ENCODE peak calls at places on chromosome 12, in five cellular contexts. One of them, this sample, is unnamed.
A peak's percentile ranks its signal among the peaks of the same experiment; 100 is the strongest.

GRCh38 chr12:68565391-68565903 is 45.3 kb upstream of the RAP1B start:
- DNase-seq in amygdala: no peak
- DNase-seq in islet precursor cell: no peak
- DNase-seq in A172: peak; percentile 95
- DNase-seq in stimulated activated naive CD8-positive, alpha-beta T cell treated with anti-CD3 and anti-CD28 coated beads, Interleukin-15, amount 100 ng/mL, for 72 hours: no peak
- DNase-seq in this sample: peak; percentile 29

GRCh38 chr12:12008931-12009611 is 61.7 kb upstream of the BCL2L14 start:
- DNase-seq in stimulated activated naive CD8-positive, alpha-beta T cell treated with anti-CD3 and anti-CD28 coated beads, Interleukin-15, amount 100 ng/mL, for 72 hours: peak; percentile 71
- DNase-seq in A172: peak; percentile 54
- DNase-seq in amygdala: no peak
- DNase-seq in islet precursor cell: peak; percentile 95
- DNase-seq in this sample: peak; percentile 77

GRCh38 chr12:105204916-105205315 is 31.1 kb downstream of the APPL2 start:
- DNase-seq in islet precursor cell: peak; percentile 54
- DNase-seq in amygdala: no peak
- DNase-seq in A172: peak; percentile 46
- DNase-seq in stimulated activated naive CD8-positive, alpha-beta T cell treated with anti-CD3 and anti-CD28 coated beads, Interleukin-15, amount 100 ng/mL, for 72 hours: no peak
- DNase-seq in this sample: peak; percentile 45

GRCh38 chr12:26699237-26699636 is 133.8 kb downstream of the ITPR2 start:
- DNase-seq in stimulated activated naive CD8-positive, alpha-beta T cell treated with anti-CD3 and anti-CD28 coated beads, Interleukin-15, amount 100 ng/mL, for 72 hours: no peak
- DNase-seq in islet precursor cell: no peak
- DNase-seq in amygdala: no peak
- DNase-seq in A172: no peak
- DNase-seq in this sample: no peak

GRCh38 chr12:18690653-18691052 is 47.2 kb downstream of the PLCZ1 start:
- DNase-seq in amygdala: no peak
- DNase-seq in islet precursor cell: peak; percentile 68
- DNase-seq in A172: peak; percentile 60
- DNase-seq in stimulated activated naive CD8-positive, alpha-beta T cell treated with anti-CD3 and anti-CD28 coated beads, Interleukin-15, amount 100 ng/mL, for 72 hours: no peak
- DNase-seq in this sample: no peak

GRCh38 chr12:44930972-44931600 is 55.0 kb upstream of the NELL2 start:
- DNase-seq in amygdala: no peak
- DNase-seq in stimulated activated naive CD8-positive, alpha-beta T cell treated with anti-CD3 and anti-CD28 coated beads, Interleukin-15, amount 100 ng/mL, for 72 hours: no peak
- DNase-seq in islet precursor cell: no peak
- DNase-seq in A172: peak; percentile 54
- DNase-seq in this sample: no peak

GRCh38 chr12:105523164-105524057 is 192.9 kb downstream of the C12orf75 start:
- DNase-seq in amygdala: no peak
- DNase-seq in islet precursor cell: peak; percentile 93
- DNase-seq in stimulated activated naive CD8-positive, alpha-beta T cell treated with anti-CD3 and anti-CD28 coated beads, Interleukin-15, amount 100 ng/mL, for 72 hours: no peak
- DNase-seq in A172: peak; percentile 43
- DNase-seq in this sample: no peak

GRCh38 chr12:56487448-56488040 is 417 bp downstream of the GLS2 start:
- DNase-seq in stimulated activated naive CD8-positive, alpha-beta T cell treated with anti-CD3 and anti-CD28 coated beads, Interleukin-15, amount 100 ng/mL, for 72 hours: peak; percentile 49
- DNase-seq in A172: no peak
- DNase-seq in islet precursor cell: peak; percentile 80
- DNase-seq in amygdala: no peak
- DNase-seq in this sample: no peak

GRCh38 chr12:46804054-46804453 is 21.7 kb downstream of the SLC38A4 start:
- DNase-seq in islet precursor cell: no peak
- DNase-seq in stimulated activated naive CD8-positive, alpha-beta T cell treated with anti-CD3 and anti-CD28 coated beads, Interleukin-15, amount 100 ng/mL, for 72 hours: no peak
- DNase-seq in A172: no peak
- DNase-seq in amygdala: no peak
- DNase-seq in this sample: no peak

GRCh38 chr12:39988574-39988973 is 117.3 kb downstream of the SLC2A13 start:
- DNase-seq in stimulated activated naive CD8-positive, alpha-beta T cell treated with anti-CD3 and anti-CD28 coated beads, Interleukin-15, amount 100 ng/mL, for 72 hours: no peak
- DNase-seq in amygdala: no peak
- DNase-seq in islet precursor cell: no peak
- DNase-seq in A172: no peak
- DNase-seq in this sample: no peak

GRCh38 chr12:51086933-51087332 is 3.5 kb upstream of the CSRNP2 start:
- DNase-seq in stimulated activated naive CD8-positive, alpha-beta T cell treated with anti-CD3 and anti-CD28 coated beads, Interleukin-15, amount 100 ng/mL, for 72 hours: no peak
- DNase-seq in A172: no peak
- DNase-seq in amygdala: no peak
- DNase-seq in islet precursor cell: no peak
- DNase-seq in this sample: no peak

GRCh38 chr12:75646329-75646940 is 135.0 kb upstream of the KRR1 start:
- DNase-seq in A172: no peak
- DNase-seq in amygdala: no peak
- DNase-seq in stimulated activated naive CD8-positive, alpha-beta T cell treated with anti-CD3 and anti-CD28 coated beads, Interleukin-15, amount 100 ng/mL, for 72 hours: no peak
- DNase-seq in islet precursor cell: no peak
- DNase-seq in this sample: no peak

GRCh38 chr12:1932264-1932777 is 13.9 kb upstream of the CACNA2D4 start:
- DNase-seq in amygdala: peak; percentile 54
- DNase-seq in stimulated activated naive CD8-positive, alpha-beta T cell treated with anti-CD3 and anti-CD28 coated beads, Interleukin-15, amount 100 ng/mL, for 72 hours: no peak
- DNase-seq in islet precursor cell: peak; percentile 49
- DNase-seq in A172: no peak
- DNase-seq in this sample: no peak

GRCh38 chr12:54068423-54069070 is 14.9 kb downstream of the HOXC4 start:
- DNase-seq in stimulated activated naive CD8-positive, alpha-beta T cell treated with anti-CD3 and anti-CD28 coated beads, Interleukin-15, amount 100 ng/mL, for 72 hours: no peak
- DNase-seq in amygdala: no peak
- DNase-seq in A172: no peak
- DNase-seq in islet precursor cell: no peak
- DNase-seq in this sample: no peak

GRCh38 chr12:94435511-94435927 is 24.1 kb downstream of the CEP83 start:
- DNase-seq in amygdala: no peak
- DNase-seq in islet precursor cell: peak; percentile 78
- DNase-seq in stimulated activated naive CD8-positive, alpha-beta T cell treated with anti-CD3 and anti-CD28 coated beads, Interleukin-15, amount 100 ng/mL, for 72 hours: no peak
- DNase-seq in A172: no peak
- DNase-seq in this sample: no peak

GRCh38 chr12:3220382-3221321 is 143.5 kb downstream of the TSPAN9 start:
- DNase-seq in amygdala: no peak
- DNase-seq in islet precursor cell: no peak
- DNase-seq in A172: no peak
- DNase-seq in stimulated activated naive CD8-positive, alpha-beta T cell treated with anti-CD3 and anti-CD28 coated beads, Interleukin-15, amount 100 ng/mL, for 72 hours: no peak
- DNase-seq in this sample: no peak

GRCh38 chr12:107571492-107571891 is 114.1 kb upstream of the PWP1 start:
- DNase-seq in islet precursor cell: no peak
- DNase-seq in amygdala: no peak
- DNase-seq in A172: no peak
- DNase-seq in stimulated activated naive CD8-positive, alpha-beta T cell treated with anti-CD3 and anti-CD28 coated beads, Interleukin-15, amount 100 ng/mL, for 72 hours: no peak
- DNase-seq in this sample: no peak

GRCh38 chr12:41250748-41251147 is 62.6 kb downstream of the PDZRN4 start:
- DNase-seq in islet precursor cell: no peak
- DNase-seq in A172: peak; percentile 1
- DNase-seq in amygdala: peak; percentile 7
- DNase-seq in stimulated activated naive CD8-positive, alpha-beta T cell treated with anti-CD3 and anti-CD28 coated beads, Interleukin-15, amount 100 ng/mL, for 72 hours: no peak
- DNase-seq in this sample: no peak

GRCh38 chr12:9135903-9136310 is 20.2 kb upstream of the A2M start:
- DNase-seq in amygdala: no peak
- DNase-seq in stimulated activated naive CD8-positive, alpha-beta T cell treated with anti-CD3 and anti-CD28 coated beads, Interleukin-15, amount 100 ng/mL, for 72 hours: no peak
- DNase-seq in islet precursor cell: no peak
- DNase-seq in A172: no peak
- DNase-seq in this sample: no peak

GRCh38 chr12:65364021-65364420 is 85.5 kb downstream of the MSRB3 start:
- DNase-seq in amygdala: no peak
- DNase-seq in A172: no peak
- DNase-seq in stimulated activated naive CD8-positive, alpha-beta T cell treated with anti-CD3 and anti-CD28 coated beads, Interleukin-15, amount 100 ng/mL, for 72 hours: no peak
- DNase-seq in islet precursor cell: no peak
- DNase-seq in this sample: no peak

GRCh38 chr12:66403746-66404145 is 101.5 kb downstream of the HELB start:
- DNase-seq in A172: no peak
- DNase-seq in stimulated activated naive CD8-positive, alpha-beta T cell treated with anti-CD3 and anti-CD28 coated beads, Interleukin-15, amount 100 ng/mL, for 72 hours: no peak
- DNase-seq in islet precursor cell: no peak
- DNase-seq in amygdala: no peak
- DNase-seq in this sample: no peak

GRCh38 chr12:50453872-50454271 is 50.9 kb upstream of the DIP2B start:
- DNase-seq in amygdala: no peak
- DNase-seq in stimulated activated naive CD8-positive, alpha-beta T cell treated with anti-CD3 and anti-CD28 coated beads, Interleukin-15, amount 100 ng/mL, for 72 hours: no peak
- DNase-seq in islet precursor cell: no peak
- DNase-seq in A172: no peak
- DNase-seq in this sample: no peak

GRCh38 chr12:78802593-78802992 is 62.0 kb upstream of the SYT1 start:
- DNase-seq in stimulated activated naive CD8-positive, alpha-beta T cell treated with anti-CD3 and anti-CD28 coated beads, Interleukin-15, amount 100 ng/mL, for 72 hours: no peak
- DNase-seq in A172: peak; percentile 81
- DNase-seq in amygdala: no peak
- DNase-seq in islet precursor cell: peak; percentile 88
- DNase-seq in this sample: no peak

GRCh38 chr12:122895290-122895689 is 634 bp downstream of the VPS37B start:
- DNase-seq in amygdala: no peak
- DNase-seq in islet precursor cell: no peak
- DNase-seq in stimulated activated naive CD8-positive, alpha-beta T cell treated with anti-CD3 and anti-CD28 coated beads, Interleukin-15, amount 100 ng/mL, for 72 hours: no peak
- DNase-seq in A172: no peak
- DNase-seq in this sample: no peak

GRCh38 chr12:39605996-39606395 is 13.6 kb downstream of the ABCD2 start:
- DNase-seq in amygdala: no peak
- DNase-seq in stimulated activated naive CD8-positive, alpha-beta T cell treated with anti-CD3 and anti-CD28 coated beads, Interleukin-15, amount 100 ng/mL, for 72 hours: no peak
- DNase-seq in A172: peak; percentile 46
- DNase-seq in islet precursor cell: peak; percentile 71
- DNase-seq in this sample: no peak

GRCh38 chr12:53726946-53727309 is 324 bp downstream of the CALCOCO1 start:
- DNase-seq in islet precursor cell: no peak
- DNase-seq in amygdala: no peak
- DNase-seq in stimulated activated naive CD8-positive, alpha-beta T cell treated with anti-CD3 and anti-CD28 coated beads, Interleukin-15, amount 100 ng/mL, for 72 hours: no peak
- DNase-seq in A172: no peak
- DNase-seq in this sample: no peak

GRCh38 chr12:132492522-132492921 is 2.6 kb downstream of the FBRSL1 start:
- DNase-seq in stimulated activated naive CD8-positive, alpha-beta T cell treated with anti-CD3 and anti-CD28 coated beads, Interleukin-15, amount 100 ng/mL, for 72 hours: no peak
- DNase-seq in A172: no peak
- DNase-seq in islet precursor cell: no peak
- DNase-seq in amygdala: no peak
- DNase-seq in this sample: no peak

GRCh38 chr12:2490746-2491145 is 304.0 kb upstream of the FKBP4 start:
- DNase-seq in A172: no peak
- DNase-seq in islet precursor cell: no peak
- DNase-seq in stimulated activated naive CD8-positive, alpha-beta T cell treated with anti-CD3 and anti-CD28 coated beads, Interleukin-15, amount 100 ng/mL, for 72 hours: no peak
- DNase-seq in amygdala: no peak
- DNase-seq in this sample: no peak

GRCh38 chr12:30753761-30754382 is 879 bp downstream of the CAPRIN2 start:
- DNase-seq in islet precursor cell: no peak
- DNase-seq in amygdala: no peak
- DNase-seq in stimulated activated naive CD8-positive, alpha-beta T cell treated with anti-CD3 and anti-CD28 coated beads, Interleukin-15, amount 100 ng/mL, for 72 hours: no peak
- DNase-seq in A172: peak; percentile 23
- DNase-seq in this sample: no peak

GRCh38 chr12:45244561-45245348 is 28.9 kb downstream of the ANO6 start:
- DNase-seq in A172: no peak
- DNase-seq in islet precursor cell: no peak
- DNase-seq in stimulated activated naive CD8-positive, alpha-beta T cell treated with anti-CD3 and anti-CD28 coated beads, Interleukin-15, amount 100 ng/mL, for 72 hours: no peak
- DNase-seq in amygdala: no peak
- DNase-seq in this sample: no peak

GRCh38 chr12:80937391-80938238 is at the start of gene LIN7A:
- DNase-seq in islet precursor cell: peak; percentile 86
- DNase-seq in A172: no peak
- DNase-seq in amygdala: peak; percentile 27
- DNase-seq in stimulated activated naive CD8-positive, alpha-beta T cell treated with anti-CD3 and anti-CD28 coated beads, Interleukin-15, amount 100 ng/mL, for 72 hours: no peak
- DNase-seq in this sample: no peak

GRCh38 chr12:20863056-20863455 is 52.6 kb downstream of the SLCO1B3 start:
- DNase-seq in A172: no peak
- DNase-seq in amygdala: no peak
- DNase-seq in islet precursor cell: no peak
- DNase-seq in stimulated activated naive CD8-positive, alpha-beta T cell treated with anti-CD3 and anti-CD28 coated beads, Interleukin-15, amount 100 ng/mL, for 72 hours: no peak
- DNase-seq in this sample: no peak

GRCh38 chr12:104573-105081 is 38.1 kb downstream of the IQSEC3 start:
- DNase-seq in islet precursor cell: no peak
- DNase-seq in amygdala: no peak
- DNase-seq in A172: no peak
- DNase-seq in stimulated activated naive CD8-positive, alpha-beta T cell treated with anti-CD3 and anti-CD28 coated beads, Interleukin-15, amount 100 ng/mL, for 72 hours: peak; percentile 17
- DNase-seq in this sample: no peak

GRCh38 chr12:1657616-1658167 is 28.7 kb downstream of the WNT5B start:
- DNase-seq in amygdala: no peak
- DNase-seq in islet precursor cell: no peak
- DNase-seq in stimulated activated naive CD8-positive, alpha-beta T cell treated with anti-CD3 and anti-CD28 coated beads, Interleukin-15, amount 100 ng/mL, for 72 hours: no peak
- DNase-seq in A172: no peak
- DNase-seq in this sample: no peak

GRCh38 chr12:105369014-105369413 is 38.5 kb downstream of the C12orf75 start:
- DNase-seq in A172: no peak
- DNase-seq in islet precursor cell: no peak
- DNase-seq in amygdala: no peak
- DNase-seq in stimulated activated naive CD8-positive, alpha-beta T cell treated with anti-CD3 and anti-CD28 coated beads, Interleukin-15, amount 100 ng/mL, for 72 hours: no peak
- DNase-seq in this sample: no peak

GRCh38 chr12:10557329-10557728 is 51.6 kb downstream of the EIF2S3B start:
- DNase-seq in islet precursor cell: no peak
- DNase-seq in amygdala: no peak
- DNase-seq in A172: no peak
- DNase-seq in stimulated activated naive CD8-positive, alpha-beta T cell treated with anti-CD3 and anti-CD28 coated beads, Interleukin-15, amount 100 ng/mL, for 72 hours: no peak
- DNase-seq in this sample: no peak

GRCh38 chr12:39937119-39937518 is 168.8 kb downstream of the SLC2A13 start:
- DNase-seq in islet precursor cell: no peak
- DNase-seq in amygdala: no peak
- DNase-seq in A172: no peak
- DNase-seq in stimulated activated naive CD8-positive, alpha-beta T cell treated with anti-CD3 and anti-CD28 coated beads, Interleukin-15, amount 100 ng/mL, for 72 hours: no peak
- DNase-seq in this sample: no peak

GRCh38 chr12:124548854-124549378 is 18.5 kb downstream of the NCOR2 start:
- DNase-seq in stimulated activated naive CD8-positive, alpha-beta T cell treated with anti-CD3 and anti-CD28 coated beads, Interleukin-15, amount 100 ng/mL, for 72 hours: no peak
- DNase-seq in islet precursor cell: no peak
- DNase-seq in amygdala: peak; percentile 82
- DNase-seq in A172: peak; percentile 77
- DNase-seq in this sample: peak; percentile 18

This sample was measured in T-helper 2 cell treated with Interferon-gamma antibody and Interleukin-4, amounts not matched to agents 5 μg/mL and 100 μg/mL, for 36 hours.